ENCODE peak calls at places on chromosomes 5 and 9, in eight cellular contexts. T is type B pancreatic cell; U is AG09319; K is stromal cell of bone marrow; X is activated CD4-positive, alpha-beta T cell treated with anti-CD3 and anti-CD28 coated beads for 48 hours; F is nucleus accumbens; B is RWPE2; J is stimulated activated CD4-positive, alpha-beta T cell treated with anti-CD3 and anti-CD28 coated beads, Interleukin-12 subunit alpha, Interleukin-12 subunit beta, amount 100 ng/mL, for 4 hours. L is an unnamed sample.

GRCh38 chr5:159645194-159645846 is 271.0 kb upstream of the ADRA1B start:
- DNase-seq in T (no peak), U (no peak), K (no peak), X (no peak), F (no peak), B (no peak), J (no peak), L (no peak)

GRCh38 chr5:177389368-177390169 is 5.3 kb downstream of the SLC34A1 start:
- DNase-seq in T (no peak), U (no peak), K (peak), X (peak), F (no peak), B (peak), J (no peak), L (no peak)

GRCh38 chr5:131671994-131672655 is 37.1 kb upstream of the RAPGEF6 start:
- DNase-seq in T (no peak), U (peak), K (peak), X (no peak), F (peak), B (no peak), J (no peak), L (peak)

GRCh38 chr5:135833961-135834638 is 363 bp upstream of the SLC25A48 start:
- DNase-seq in T (peak), U (no peak), K (peak), X (no peak), F (no peak), B (peak), J (no peak), L (no peak)

GRCh38 chr5:41863871-41864486 is 6.2 kb downstream of the OXCT1 start:
- DNase-seq in T (no peak), U (no peak), K (no peak), X (no peak), F (no peak), B (no peak), J (no peak), L (no peak)

GRCh38 chr9:121810489-121810888 is 159.1 kb downstream of the DAB2IP start:
- DNase-seq in T (no peak), U (no peak), K (no peak), X (no peak), F (no peak), B (no peak), J (no peak), L (no peak)

GRCh38 chr5:32777222-32777621 is 66.1 kb downstream of the NPR3 start:
- DNase-seq in T (no peak), U (no peak), K (no peak), X (no peak), F (no peak), B (no peak), J (no peak), L (no peak)

GRCh38 chr9:37325778-37326177 is 96.7 kb upstream of the GRHPR start:
- DNase-seq in T (no peak), U (no peak), K (peak), X (no peak), F (no peak), B (no peak), J (no peak), L (no peak)